ENCODE peak calls at places on chromosomes 12 and 14, in four cellular contexts. R is osteocyte, G is T47D, V is AG09309. B is an unnamed sample.

GRCh38 chr12:68481181-68481941 is 129.3 kb upstream of the RAP1B start:
- DNase-seq in G (no peak), V (peak), R (no peak), B (no peak)

GRCh38 chr12:22577667-22578066 is 33.3 kb upstream of the C2CD5 start:
- DNase-seq in G (no peak), V (no peak), R (no peak), B (no peak)

GRCh38 chr12:68901551-68901950 is 31.4 kb downstream of the CPM start:
- DNase-seq in G (no peak), V (no peak), R (no peak), B (no peak)

GRCh38 chr14:22852940-22853767 is 16.8 kb downstream of the MMP14 start:
- DNase-seq in G (peak), V (no peak), R (peak), B (peak)

GRCh38 chr14:102234331-102235264 is 70.4 kb downstream of the MOK start:
- DNase-seq in V (no peak), G (no peak), R (no peak), B (no peak)

GRCh38 chr14:91354979-91355685 is 62.5 kb downstream of the CCDC88C start:
- DNase-seq in V (no peak), G (no peak), R (no peak), B (peak)

GRCh38 chr14:104158827-104159798 is 20.7 kb downstream of the KIF26A start:
- DNase-seq in G (no peak), V (no peak), R (no peak), B (no peak)

GRCh38 chr14:103630364-103631108 is 1.5 kb downstream of the KLC1 start:
- DNase-seq in V (no peak), R (no peak), G (no peak), B (no peak)